ENCODE peak calls at places on chromosomes 2 and 18, in seven cellular contexts. E, R, G, H, C, X and I are unnamed samples.

GRCh38 chr18:9117980-9118841 is 15.7 kb downstream of the NDUFV2 start:
- DNase-seq in X (no peak), C (no peak), E (no peak), H (no peak), R (no peak), G (no peak), I (peak)

GRCh38 chr2:222054813-222055212 is 244.0 kb downstream of the PAX3 start:
- DNase-seq in E (no peak), H (no peak), G (no peak), C (peak), X (no peak), R (no peak), I (peak)

GRCh38 chr2:74550231-74550630 is 3.5 kb downstream of the LOXL3 start:
- DNase-seq in H (no peak), R (no peak), C (no peak), X (no peak), E (no peak), G (no peak), I (no peak)

GRCh38 chr2:224819075-224819474 is 102.9 kb upstream of the CCDC195 start:
- DNase-seq in H (no peak), X (no peak), C (peak), R (no peak), E (no peak), G (no peak), I (no peak)

GRCh38 chr2:170587117-170587516 is 128.0 kb upstream of the SP5 start:
- DNase-seq in G (no peak), H (no peak), X (no peak), E (no peak), R (no peak), C (no peak), I (peak)

GRCh38 chr2:20620696-20621365 is 30.1 kb downstream of the HS1BP3 start:
- DNase-seq in C (no peak), R (no peak), E (no peak), G (no peak), H (no peak), X (no peak), I (no peak)

GRCh38 chr2:237214963-237215362 is 129.3 kb downstream of the COPS8 start:
- DNase-seq in G (no peak), X (no peak), E (no peak), C (no peak), R (no peak), H (no peak), I (no peak)

GRCh38 chr2:138071720-138072719 is 107.7 kb downstream of the HNMT start:
- DNase-seq in C (peak), E (no peak), X (no peak), H (no peak), G (no peak), R (peak), I (peak)

GRCh38 chr2:174607989-174608865 is 10.6 kb upstream of the WIPF1 start:
- DNase-seq in H (no peak), E (no peak), G (no peak), X (no peak), R (no peak), C (no peak), I (no peak)

GRCh38 chr2:140528982-140529381 is 1601.8 kb downstream of the LRP1B start:
- DNase-seq in R (no peak), C (no peak), H (no peak), X (no peak), E (no peak), G (no peak), I (no peak)

GRCh38 chr2:3075941-3076340 is 301.7 kb downstream of the EIPR1 start:
- DNase-seq in E (no peak), R (no peak), C (no peak), X (no peak), H (no peak), G (no peak), I (no peak)

GRCh38 chr2:64405476-64406406 is 48.2 kb upstream of the LGALSL start:
- DNase-seq in H (no peak), C (peak), X (no peak), G (no peak), E (no peak), R (peak), I (peak)

GRCh38 chr2:29502452-29502851 is 387.2 kb downstream of the CLIP4 start:
- DNase-seq in X (no peak), R (no peak), H (no peak), G (no peak), C (peak), E (no peak), I (peak)

GRCh38 chr18:63363951-63364350 is 3.1 kb downstream of the KDSR start:
- DNase-seq in E (no peak), G (no peak), H (no peak), C (no peak), X (no peak), R (no peak), I (peak)

GRCh38 chr2:230830428-230830827 is 34.3 kb upstream of the ITM2C start:
- DNase-seq in X (no peak), R (no peak), C (no peak), G (no peak), H (no peak), E (no peak), I (no peak)

GRCh38 chr2:149084924-149085795 is 46.7 kb downstream of the LYPD6B start:
- DNase-seq in R (peak), X (no peak), H (no peak), G (no peak), C (no peak), E (no peak), I (peak)

GRCh38 chr2:197011777-197012641 is 85.5 kb upstream of the PGAP1 start:
- DNase-seq in G (peak), H (no peak), E (no peak), X (no peak), C (peak), R (no peak), I (peak)

GRCh38 chr2:62920070-62920469 is 130.6 kb upstream of the OTX1 start:
- DNase-seq in X (no peak), R (no peak), C (peak), G (no peak), E (no peak), H (no peak), I (peak)

GRCh38 chr18:13398631-13399030 is 180.1 kb downstream of the LDLRAD4 start:
- DNase-seq in X (no peak), R (no peak), E (no peak), G (no peak), H (no peak), C (no peak), I (no peak)

GRCh38 chr2:38581193-38582147 is 21.3 kb downstream of the HNRNPLL start:
- DNase-seq in H (peak), C (peak), E (no peak), X (no peak), G (peak), R (peak), I (peak)

GRCh38 chr2:118291481-118291880 is 203.2 kb downstream of the INSIG2 start:
- DNase-seq in R (no peak), H (no peak), C (peak), E (no peak), X (no peak), G (no peak), I (no peak)

GRCh38 chr2:66346241-66346664 is 88.7 kb upstream of the MEIS1 start:
- DNase-seq in C (no peak), H (no peak), G (no peak), R (no peak), E (no peak), X (no peak), I (no peak)

GRCh38 chr2:162257416-162257815 is 14.2 kb upstream of the FAP start:
- DNase-seq in C (no peak), R (no peak), X (no peak), E (no peak), H (no peak), G (no peak), I (peak)

GRCh38 chr2:105177546-105178254 is 63.8 kb upstream of the GPR45 start:
- DNase-seq in X (no peak), E (no peak), H (peak), R (no peak), C (no peak), G (no peak), I (no peak)

GRCh38 chr2:170819941-170820646 is 3.4 kb downstream of the GAD1 start:
- DNase-seq in H (peak), X (no peak), C (no peak), G (no peak), R (no peak), E (no peak), I (no peak)

GRCh38 chr2:199455533-199456382 is 2.0 kb downstream of the SATB2 start:
- DNase-seq in G (peak), E (no peak), H (peak), X (no peak), R (no peak), C (peak), I (no peak)

GRCh38 chr2:159996792-159997546 is 65.4 kb downstream of the PLA2R1 start:
- DNase-seq in H (no peak), G (no peak), C (no peak), X (no peak), E (no peak), R (no peak), I (peak)

GRCh38 chr2:9497017-9497416 is 22.7 kb downstream of the IAH1 start:
- DNase-seq in H (no peak), G (no peak), E (no peak), X (no peak), R (no peak), C (no peak), I (no peak)

GRCh38 chr2:56703001-56703400 is 519.2 kb downstream of the CCDC85A start:
- DNase-seq in C (no peak), X (no peak), G (no peak), E (no peak), H (no peak), R (no peak), I (no peak)